ENCODE peak calls at places on chromosomes 5 and 9, in seven cellular contexts. E is heart right ventricle; D is endothelial cell; I is T-helper 2 cell; H is BJ; M is fibroblast of pulmonary artery; G is naive thymus-derived CD8-positive, alpha-beta T cell. J is an unnamed sample.

GRCh38 chr9:85741112-85741874 is 461 bp downstream of the AGTPBP1 start:
- DNase-seq in H (no peak), M (peak; percentile 30), I (peak; percentile 55), E (no peak), D (peak; percentile 47), G (peak; percentile 82), J (peak; percentile 35)

GRCh38 chr5:108461628-108462367 is 79.9 kb upstream of the FBXL17 start:
- DNase-seq in I (no peak), M (peak; percentile 72), G (no peak), E (no peak), H (no peak), D (no peak), J (no peak)

GRCh38 chr9:129604056-129604765 is 16.7 kb downstream of the C9orf50 start:
- DNase-seq in I (no peak), E (no peak), M (no peak), H (no peak), D (no peak), G (no peak), J (no peak)

GRCh38 chr5:114317751-114318150 is 44.1 kb upstream of the KCNN2 start:
- DNase-seq in H (no peak), I (no peak), M (no peak), G (no peak), D (no peak), E (no peak), J (no peak)

GRCh38 chr9:124964056-124964455 is 23.2 kb upstream of the GOLGA1 start:
- DNase-seq in H (no peak), D (no peak), M (no peak), G (no peak), I (no peak), E (no peak), J (no peak)

GRCh38 chr9:18893491-18893890 is 139.5 kb downstream of the SAXO1 start:
- DNase-seq in I (no peak), E (no peak), H (no peak), G (no peak), D (no peak), M (no peak), J (no peak)

GRCh38 chr9:98365227-98365669 is 109.8 kb upstream of the TBC1D2 start:
- DNase-seq in M (peak; percentile 71), E (no peak), G (no peak), I (no peak), D (no peak), H (no peak), J (peak; percentile 54)

GRCh38 chr9:23826120-23826629 is at the start of gene ELAVL2:
- DNase-seq in I (no peak), E (peak; percentile 75), H (peak; percentile 77), D (peak; percentile 97), G (peak; percentile 12), M (peak; percentile 85), J (peak; percentile 98)

GRCh38 chr5:131250749-131251148 is 13.1 kb upstream of the CDC42SE2 start:
- DNase-seq in E (no peak), D (no peak), M (no peak), I (no peak), H (no peak), G (no peak), J (no peak)

GRCh38 chr9:2414465-2414864 is 207.1 kb upstream of the VLDLR start:
- DNase-seq in E (no peak), I (no peak), H (no peak), G (no peak), D (no peak), M (peak; percentile 26), J (no peak)

GRCh38 chr9:96258967-96259366 is 43.0 kb downstream of the HSD17B3 start:
- DNase-seq in D (no peak), G (no peak), H (no peak), E (no peak), M (no peak), I (no peak), J (no peak)

GRCh38 chr5:15835514-15835913 is 335.5 kb downstream of the FBXL7 start:
- DNase-seq in M (peak; percentile 7), G (no peak), H (no peak), E (no peak), D (no peak), I (no peak), J (no peak)

GRCh38 chr9:69834056-69834455 is 13.4 kb downstream of the CFAP95 start:
- DNase-seq in I (no peak), H (no peak), D (no peak), E (no peak), G (no peak), M (no peak), J (no peak)

GRCh38 chr5:82917584-82917983 is 159.6 kb downstream of the TMEM167A start:
- DNase-seq in G (no peak), I (no peak), H (no peak), M (no peak), E (no peak), D (no peak), J (no peak)